ENCODE peak calls at places on chromosomes 7 and 10, in nine cellular contexts. One of them, this sample, is unnamed.

GRCh38 chr10:17764142-17764541 is 12.1 kb downstream of the TMEM236 start:
- DNase-seq in body of pancreas: no peak
- DNase-seq in cardiac fibroblast: no peak
- DNase-seq in neural progenitor cell: no peak
- DNase-seq in WTC11: no peak
- DNase-seq in WERI-Rb-1: no peak
- DNase-seq in transverse colon: no peak
- DNase-seq in fibroblast of lung: no peak
- DNase-seq in heart left ventricle: no peak
- DNase-seq in this sample: no peak

GRCh38 chr7:134778941-134779740 is at the start of gene CALD1:
- DNase-seq in transverse colon: peak; percentile 67
- DNase-seq in WERI-Rb-1: no peak
- DNase-seq in WTC11: peak; percentile 84
- DNase-seq in heart left ventricle: peak; percentile 66
- DNase-seq in body of pancreas: peak; percentile 40
- DNase-seq in neural progenitor cell: peak; percentile 88
- DNase-seq in cardiac fibroblast: peak; percentile 100
- DNase-seq in fibroblast of lung: peak; percentile 100
- DNase-seq in this sample: peak; percentile 94

GRCh38 chr10:62015994-62016393 is 114.5 kb downstream of the ARID5B start:
- DNase-seq in WTC11: no peak
- DNase-seq in heart left ventricle: no peak
- DNase-seq in neural progenitor cell: no peak
- DNase-seq in transverse colon: no peak
- DNase-seq in WERI-Rb-1: no peak
- DNase-seq in cardiac fibroblast: peak; percentile 59
- DNase-seq in fibroblast of lung: no peak
- DNase-seq in body of pancreas: peak; percentile 20
- DNase-seq in this sample: no peak

GRCh38 chr7:80949449-80949848 is 30.6 kb upstream of the SEMA3C start:
- DNase-seq in neural progenitor cell: no peak
- DNase-seq in fibroblast of lung: no peak
- DNase-seq in transverse colon: no peak
- DNase-seq in WERI-Rb-1: no peak
- DNase-seq in heart left ventricle: no peak
- DNase-seq in body of pancreas: no peak
- DNase-seq in WTC11: no peak
- DNase-seq in cardiac fibroblast: no peak
- DNase-seq in this sample: no peak

GRCh38 chr7:99386584-99387238 is 12.2 kb downstream of the ARPC1B start:
- DNase-seq in heart left ventricle: no peak
- DNase-seq in transverse colon: no peak
- DNase-seq in WERI-Rb-1: peak; percentile 31
- DNase-seq in neural progenitor cell: no peak
- DNase-seq in WTC11: no peak
- DNase-seq in cardiac fibroblast: peak; percentile 58
- DNase-seq in body of pancreas: no peak
- DNase-seq in fibroblast of lung: no peak
- DNase-seq in this sample: no peak

GRCh38 chr10:33211123-33211878 is 123.2 kb downstream of the NRP1 start:
- DNase-seq in body of pancreas: no peak
- DNase-seq in WERI-Rb-1: no peak
- DNase-seq in neural progenitor cell: no peak
- DNase-seq in WTC11: no peak
- DNase-seq in heart left ventricle: peak; percentile 75
- DNase-seq in cardiac fibroblast: peak; percentile 90
- DNase-seq in transverse colon: no peak
- DNase-seq in fibroblast of lung: peak; percentile 91
- DNase-seq in this sample: peak; percentile 48

GRCh38 chr10:5559642-5560141 is 34.9 kb downstream of the CALML3 start:
- DNase-seq in cardiac fibroblast: peak; percentile 72
- DNase-seq in fibroblast of lung: peak; percentile 89
- DNase-seq in transverse colon: no peak
- DNase-seq in body of pancreas: no peak
- DNase-seq in neural progenitor cell: no peak
- DNase-seq in WERI-Rb-1: no peak
- DNase-seq in WTC11: no peak
- DNase-seq in heart left ventricle: no peak
- DNase-seq in this sample: no peak

GRCh38 chr7:44288811-44289340 is 36.5 kb downstream of the CAMK2B start:
- DNase-seq in WERI-Rb-1: peak; percentile 5
- DNase-seq in body of pancreas: peak; percentile 6
- DNase-seq in neural progenitor cell: no peak
- DNase-seq in heart left ventricle: no peak
- DNase-seq in transverse colon: peak; percentile 1
- DNase-seq in WTC11: peak; percentile 11
- DNase-seq in cardiac fibroblast: no peak
- DNase-seq in fibroblast of lung: no peak
- DNase-seq in this sample: no peak

GRCh38 chr10:49189422-49189821 is 1.2 kb upstream of the TMEM273 start:
- DNase-seq in transverse colon: no peak
- DNase-seq in cardiac fibroblast: no peak
- DNase-seq in neural progenitor cell: no peak
- DNase-seq in fibroblast of lung: no peak
- DNase-seq in WERI-Rb-1: no peak
- DNase-seq in heart left ventricle: peak; percentile 47
- DNase-seq in body of pancreas: no peak
- DNase-seq in WTC11: no peak
- DNase-seq in this sample: no peak

GRCh38 chr7:101843293-101844271 is 26.2 kb downstream of the CUX1 start:
- DNase-seq in neural progenitor cell: no peak
- DNase-seq in heart left ventricle: no peak
- DNase-seq in WTC11: no peak
- DNase-seq in cardiac fibroblast: no peak
- DNase-seq in body of pancreas: no peak
- DNase-seq in WERI-Rb-1: no peak
- DNase-seq in transverse colon: no peak
- DNase-seq in fibroblast of lung: no peak
- DNase-seq in this sample: no peak

GRCh38 chr7:106597014-106597413 is 63.9 kb downstream of the CCDC71L start:
- DNase-seq in WERI-Rb-1: no peak
- DNase-seq in WTC11: no peak
- DNase-seq in body of pancreas: no peak
- DNase-seq in transverse colon: no peak
- DNase-seq in cardiac fibroblast: no peak
- DNase-seq in heart left ventricle: no peak
- DNase-seq in fibroblast of lung: no peak
- DNase-seq in neural progenitor cell: no peak
- DNase-seq in this sample: no peak

GRCh38 chr10:133455196-133455595 is 1.5 kb downstream of the SCART1 start:
- DNase-seq in WTC11: no peak
- DNase-seq in WERI-Rb-1: no peak
- DNase-seq in cardiac fibroblast: no peak
- DNase-seq in fibroblast of lung: no peak
- DNase-seq in body of pancreas: no peak
- DNase-seq in heart left ventricle: no peak
- DNase-seq in neural progenitor cell: no peak
- DNase-seq in transverse colon: no peak
- DNase-seq in this sample: no peak

DNA sequence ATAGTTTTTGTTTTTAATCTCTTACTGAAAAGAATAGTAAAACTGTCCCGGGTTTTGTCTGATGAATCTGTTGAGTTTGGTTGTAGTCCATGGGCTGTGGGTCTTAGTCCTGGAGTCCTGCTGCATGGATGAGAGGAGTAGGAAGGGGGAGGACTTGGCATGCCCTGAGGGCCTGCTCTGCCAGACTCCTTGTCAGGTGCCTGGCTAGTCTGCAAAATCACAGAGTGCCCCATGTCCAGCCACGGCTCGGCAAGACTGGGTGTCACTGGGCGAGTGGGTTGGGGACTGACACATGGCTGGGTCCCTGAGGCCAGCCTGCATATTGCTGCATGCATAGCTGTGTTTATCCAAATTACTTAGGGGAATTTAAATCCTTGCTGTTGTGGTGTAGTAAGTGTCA is 9.7 kb downstream of the MINDY4 start:
- DNase-seq in heart left ventricle: peak; percentile 73
- DNase-seq in transverse colon: no peak
- DNase-seq in cardiac fibroblast: no peak
- DNase-seq in neural progenitor cell: no peak
- DNase-seq in WERI-Rb-1: no peak
- DNase-seq in fibroblast of lung: no peak
- DNase-seq in body of pancreas: no peak
- DNase-seq in WTC11: no peak
- DNase-seq in this sample: no peak
- TF ChIP-seq CTCF in heart left ventricle: no peak
- TF ChIP-seq CTCF in transverse colon: no peak
- TF ChIP-seq CTCF in cardiac fibroblast: no peak
- TF ChIP-seq CTCF in neural progenitor cell: no peak
- TF ChIP-seq CTCF in WERI-Rb-1: no peak
- TF ChIP-seq CTCF in fibroblast of lung: no peak
- TF ChIP-seq CTCF in body of pancreas: no peak
- TF ChIP-seq CTCF in WTC11: no peak
- TF ChIP-seq CTCF in this sample: no peak

GRCh38 chr10:16519250-16519907 is 2.3 kb downstream of the C1QL3 start:
- DNase-seq in cardiac fibroblast: no peak
- DNase-seq in neural progenitor cell: peak; percentile 30
- DNase-seq in body of pancreas: no peak
- DNase-seq in heart left ventricle: no peak
- DNase-seq in transverse colon: no peak
- DNase-seq in WERI-Rb-1: no peak
- DNase-seq in WTC11: peak; percentile 43
- DNase-seq in fibroblast of lung: no peak
- DNase-seq in this sample: no peak

GRCh38 chr10:16521311-16522016 is at the start of gene C1QL3:
- DNase-seq in heart left ventricle: no peak
- DNase-seq in fibroblast of lung: peak; percentile 34
- DNase-seq in body of pancreas: peak; percentile 22
- DNase-seq in WERI-Rb-1: no peak
- DNase-seq in transverse colon: no peak
- DNase-seq in neural progenitor cell: peak; percentile 71
- DNase-seq in cardiac fibroblast: peak; percentile 37
- DNase-seq in WTC11: peak; percentile 60
- DNase-seq in this sample: no peak

GRCh38 chr10:16519908-16520861 is 1.5 kb downstream of the C1QL3 start:
- DNase-seq in neural progenitor cell: peak; percentile 35
- DNase-seq in transverse colon: no peak
- DNase-seq in cardiac fibroblast: no peak
- DNase-seq in WTC11: peak; percentile 27
- DNase-seq in heart left ventricle: no peak
- DNase-seq in WERI-Rb-1: no peak
- DNase-seq in fibroblast of lung: no peak
- DNase-seq in body of pancreas: no peak
- DNase-seq in this sample: no peak

GRCh38 chr10:16518822-16519221 is 2.9 kb downstream of the C1QL3 start:
- DNase-seq in fibroblast of lung: no peak
- DNase-seq in neural progenitor cell: no peak
- DNase-seq in transverse colon: no peak
- DNase-seq in heart left ventricle: no peak
- DNase-seq in cardiac fibroblast: peak; percentile 33
- DNase-seq in WTC11: no peak
- DNase-seq in WERI-Rb-1: no peak
- DNase-seq in body of pancreas: no peak
- DNase-seq in this sample: no peak

DNA sequence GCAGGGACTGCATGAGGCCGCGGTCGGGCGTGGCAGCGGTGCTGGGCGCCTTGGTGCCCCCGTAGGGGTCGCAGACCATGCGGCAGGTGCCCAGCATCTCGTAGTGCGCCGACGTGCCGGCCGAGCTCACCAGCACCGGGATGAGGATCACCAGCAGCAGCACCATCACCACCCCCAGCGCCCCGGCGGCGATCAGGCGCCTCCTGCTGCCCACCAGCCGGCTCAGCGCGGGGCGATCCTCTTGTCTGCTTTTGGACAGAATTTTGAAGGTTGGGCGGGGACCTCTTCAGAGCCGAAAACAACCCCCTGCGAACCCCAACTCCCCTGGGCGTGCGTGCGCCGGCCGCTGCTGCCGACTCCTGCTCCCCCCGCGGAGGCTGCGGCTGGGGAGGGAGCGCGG is 779 bp downstream of the C1QL3 start:
- DNase-seq in transverse colon: no peak
- DNase-seq in fibroblast of lung: peak; percentile 9
- DNase-seq in cardiac fibroblast: peak; percentile 44
- DNase-seq in heart left ventricle: no peak
- DNase-seq in WERI-Rb-1: peak; percentile 26
- DNase-seq in neural progenitor cell: peak; percentile 67
- DNase-seq in body of pancreas: peak; percentile 22
- DNase-seq in WTC11: peak; percentile 66
- DNase-seq in this sample: no peak
- TF ChIP-seq CTCF in transverse colon: no peak
- TF ChIP-seq CTCF in fibroblast of lung: peak; percentile 28
- TF ChIP-seq CTCF in cardiac fibroblast: peak; percentile 47
- TF ChIP-seq CTCF in heart left ventricle: no peak
- TF ChIP-seq CTCF in WERI-Rb-1: peak; percentile 61
- TF ChIP-seq CTCF in neural progenitor cell: peak; percentile 45
- TF ChIP-seq CTCF in body of pancreas: no peak
- TF ChIP-seq CTCF in WTC11: no peak
- TF ChIP-seq CTCF in this sample: peak; percentile 56

GRCh38 chr10:93069245-93069561 is 4.5 kb upstream of the CYP26A1 start:
- DNase-seq in neural progenitor cell: no peak
- DNase-seq in cardiac fibroblast: no peak
- DNase-seq in WERI-Rb-1: no peak
- DNase-seq in body of pancreas: no peak
- DNase-seq in WTC11: no peak
- DNase-seq in heart left ventricle: no peak
- DNase-seq in fibroblast of lung: no peak
- DNase-seq in transverse colon: no peak
- DNase-seq in this sample: no peak

GRCh38 chr10:93070378-93071176 is 3.1 kb upstream of the CYP26A1 start:
- DNase-seq in heart left ventricle: no peak
- DNase-seq in WTC11: no peak
- DNase-seq in transverse colon: no peak
- DNase-seq in cardiac fibroblast: no peak
- DNase-seq in body of pancreas: no peak
- DNase-seq in WERI-Rb-1: no peak
- DNase-seq in fibroblast of lung: no peak
- DNase-seq in neural progenitor cell: no peak
- DNase-seq in this sample: no peak

GRCh38 chr10:93067443-93068365 is 6.0 kb upstream of the CYP26A1 start:
- DNase-seq in neural progenitor cell: no peak
- DNase-seq in body of pancreas: no peak
- DNase-seq in WERI-Rb-1: no peak
- DNase-seq in heart left ventricle: no peak
- DNase-seq in cardiac fibroblast: no peak
- DNase-seq in transverse colon: no peak
- DNase-seq in WTC11: no peak
- DNase-seq in fibroblast of lung: no peak
- DNase-seq in this sample: no peak

GRCh38 chr10:93066544-93066913 is 5.9 kb downstream of the CYP26C1 start:
- DNase-seq in WERI-Rb-1: no peak
- DNase-seq in cardiac fibroblast: no peak
- DNase-seq in fibroblast of lung: no peak
- DNase-seq in WTC11: no peak
- DNase-seq in transverse colon: no peak
- DNase-seq in neural progenitor cell: no peak
- DNase-seq in heart left ventricle: no peak
- DNase-seq in body of pancreas: no peak
- DNase-seq in this sample: no peak

GRCh38 chr10:93068411-93069244 is 5.1 kb upstream of the CYP26A1 start:
- DNase-seq in neural progenitor cell: peak; percentile 84
- DNase-seq in fibroblast of lung: peak; percentile 70
- DNase-seq in heart left ventricle: peak; percentile 59
- DNase-seq in transverse colon: no peak
- DNase-seq in body of pancreas: no peak
- DNase-seq in WERI-Rb-1: peak; percentile 41
- DNase-seq in WTC11: peak; percentile 74
- DNase-seq in cardiac fibroblast: peak; percentile 58
- DNase-seq in this sample: no peak
- TF ChIP-seq CTCF in neural progenitor cell: peak; percentile 47
- TF ChIP-seq CTCF in fibroblast of lung: no peak
- TF ChIP-seq CTCF in heart left ventricle: no peak
- TF ChIP-seq CTCF in transverse colon: no peak
- TF ChIP-seq CTCF in body of pancreas: no peak
- TF ChIP-seq CTCF in WERI-Rb-1: peak; percentile 61
- TF ChIP-seq CTCF in WTC11: no peak
- TF ChIP-seq CTCF in cardiac fibroblast: no peak
- TF ChIP-seq CTCF in this sample: peak; percentile 27

GRCh38 chr10:54985732-54986131 is 184.7 kb upstream of the PCDH15 start:
- DNase-seq in body of pancreas: no peak
- DNase-seq in neural progenitor cell: peak; percentile 49
- DNase-seq in transverse colon: no peak
- DNase-seq in heart left ventricle: no peak
- DNase-seq in cardiac fibroblast: peak; percentile 1
- DNase-seq in WERI-Rb-1: no peak
- DNase-seq in fibroblast of lung: peak; percentile 5
- DNase-seq in WTC11: no peak
- DNase-seq in this sample: no peak
- TF ChIP-seq CTCF in body of pancreas: peak; percentile 19
- TF ChIP-seq CTCF in neural progenitor cell: peak; percentile 66
- TF ChIP-seq CTCF in transverse colon: peak; percentile 13
- TF ChIP-seq CTCF in heart left ventricle: peak; percentile 42
- TF ChIP-seq CTCF in cardiac fibroblast: no peak
- TF ChIP-seq CTCF in WERI-Rb-1: peak; percentile 35
- TF ChIP-seq CTCF in fibroblast of lung: no peak
- TF ChIP-seq CTCF in WTC11: no peak
- TF ChIP-seq CTCF in this sample: peak; percentile 38

This sample was measured in retinal pigment epithelial cell.